ENCODE peak calls at places on chromosomes 6 and 20, in seven cellular contexts. One of them, this sample, is unnamed.

GRCh38 chr20:22901164-22901563 is 133.9 kb upstream of the SSTR4 start:
- DNase-seq in SK-N-SH: no peak
- DNase-seq in GM12878: no peak
- DNase-seq in HCT116: no peak
- DNase-seq in HepG2: no peak
- DNase-seq in Panc1: no peak
- DNase-seq in H1: no peak
- DNase-seq in this sample: no peak

GRCh38 chr6:68777956-68778355 is 142.9 kb downstream of the ADGRB3 start:
- DNase-seq in GM12878: no peak
- DNase-seq in H1: no peak
- DNase-seq in HCT116: no peak
- DNase-seq in HepG2: no peak
- DNase-seq in SK-N-SH: peak; percentile 36
- DNase-seq in Panc1: no peak
- DNase-seq in this sample: peak; percentile 57

GRCh38 chr20:63890201-63890576 is 4.7 kb upstream of the DNAJC5 start:
- DNase-seq in SK-N-SH: no peak
- DNase-seq in HCT116: no peak
- DNase-seq in Panc1: no peak
- DNase-seq in GM12878: no peak
- DNase-seq in HepG2: no peak
- DNase-seq in H1: no peak
- DNase-seq in this sample: no peak

GRCh38 chr6:137590684-137591083 is 96.5 kb upstream of the OLIG3 start:
- DNase-seq in SK-N-SH: no peak
- DNase-seq in Panc1: no peak
- DNase-seq in HepG2: no peak
- DNase-seq in HCT116: no peak
- DNase-seq in H1: no peak
- DNase-seq in GM12878: no peak
- DNase-seq in this sample: no peak

GRCh38 chr6:128036808-128037570 is 136.1 kb upstream of the THEMIS start:
- DNase-seq in GM12878: no peak
- DNase-seq in H1: no peak
- DNase-seq in HCT116: no peak
- DNase-seq in SK-N-SH: no peak
- DNase-seq in HepG2: no peak
- DNase-seq in Panc1: no peak
- DNase-seq in this sample: no peak

GRCh38 chr6:30682181-30683117 is 4.0 kb downstream of the PPP1R18 start:
- DNase-seq in GM12878: peak; percentile 70
- DNase-seq in HepG2: peak; percentile 50
- DNase-seq in Panc1: peak; percentile 52
- DNase-seq in SK-N-SH: peak; percentile 84
- DNase-seq in H1: no peak
- DNase-seq in HCT116: no peak
- DNase-seq in this sample: peak; percentile 92

GRCh38 chr20:61724376-61724775 is 341.3 kb downstream of the TAF4 start:
- DNase-seq in HepG2: peak; percentile 22
- DNase-seq in Panc1: no peak
- DNase-seq in GM12878: no peak
- DNase-seq in H1: peak; percentile 7
- DNase-seq in HCT116: no peak
- DNase-seq in SK-N-SH: no peak
- DNase-seq in this sample: peak; percentile 23

GRCh38 chr6:20620043-20620442 is 85.8 kb downstream of the CDKAL1 start:
- DNase-seq in SK-N-SH: no peak
- DNase-seq in Panc1: no peak
- DNase-seq in HepG2: no peak
- DNase-seq in H1: no peak
- DNase-seq in HCT116: no peak
- DNase-seq in GM12878: no peak
- DNase-seq in this sample: no peak

GRCh38 chr20:49478266-49478665 is 4.2 kb downstream of the KCNB1 start:
- DNase-seq in HepG2: no peak
- DNase-seq in SK-N-SH: no peak
- DNase-seq in HCT116: no peak
- DNase-seq in H1: no peak
- DNase-seq in GM12878: no peak
- DNase-seq in Panc1: no peak
- DNase-seq in this sample: no peak

GRCh38 chr6:107064579-107065065 is 36.6 kb downstream of the MTRES1 start:
- DNase-seq in SK-N-SH: no peak
- DNase-seq in GM12878: no peak
- DNase-seq in H1: no peak
- DNase-seq in Panc1: no peak
- DNase-seq in HepG2: peak; percentile 13
- DNase-seq in HCT116: no peak
- DNase-seq in this sample: no peak

GRCh38 chr6:56490994-56491393 is 151.7 kb downstream of the DST start:
- DNase-seq in SK-N-SH: no peak
- DNase-seq in HCT116: no peak
- DNase-seq in GM12878: no peak
- DNase-seq in Panc1: peak; percentile 79
- DNase-seq in HepG2: no peak
- DNase-seq in H1: no peak
- DNase-seq in this sample: no peak

GRCh38 chr6:134627707-134628106 is 309.8 kb upstream of the SGK1 start:
- DNase-seq in HCT116: no peak
- DNase-seq in HepG2: no peak
- DNase-seq in Panc1: no peak
- DNase-seq in H1: no peak
- DNase-seq in GM12878: no peak
- DNase-seq in SK-N-SH: no peak
- DNase-seq in this sample: no peak

DNA sequence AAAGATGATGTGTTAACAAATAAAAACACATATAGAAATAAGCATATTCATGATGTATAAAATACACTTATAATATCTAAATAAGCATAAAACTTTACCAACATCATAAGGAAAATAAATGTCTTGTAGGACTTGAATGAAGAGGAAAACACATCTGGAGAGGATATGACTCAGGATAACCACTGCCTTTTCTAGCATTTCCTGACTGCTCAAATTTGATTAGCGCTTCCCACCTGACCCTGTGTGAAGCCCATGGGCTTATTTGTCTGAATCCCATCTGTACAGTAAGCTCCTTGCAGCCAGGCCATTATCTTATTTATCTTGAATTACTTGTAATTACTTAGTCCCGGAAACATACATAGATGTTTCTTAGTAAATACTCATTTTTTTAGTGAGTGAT is 608.6 kb downstream of the COL12A1 start:
- DNase-seq in H1: no peak
- DNase-seq in HepG2: no peak
- DNase-seq in GM12878: no peak
- DNase-seq in Panc1: no peak
- DNase-seq in HCT116: no peak
- DNase-seq in SK-N-SH: no peak
- DNase-seq in this sample: no peak
- H3K4me3 ChIP-seq in H1: no peak overlapping the region
- H3K4me3 ChIP-seq in HepG2: no peak overlapping the region
- H3K4me3 ChIP-seq in GM12878: no peak overlapping the region
- H3K4me3 ChIP-seq in Panc1: no peak overlapping the region
- H3K4me3 ChIP-seq in HCT116: no peak overlapping the region
- H3K4me3 ChIP-seq in SK-N-SH: no peak overlapping the region
- H3K4me3 ChIP-seq in this sample: no peak overlapping the region

GRCh38 chr6:94270040-94270689 is 850.8 kb upstream of the EPHA7 start:
- DNase-seq in HepG2: no peak
- DNase-seq in SK-N-SH: no peak
- DNase-seq in GM12878: no peak
- DNase-seq in HCT116: no peak
- DNase-seq in H1: no peak
- DNase-seq in Panc1: no peak
- DNase-seq in this sample: no peak
- TF ChIP-seq SIN3A in HepG2: no peak
- TF ChIP-seq SIN3A in SK-N-SH: no peak
- TF ChIP-seq SIN3A in GM12878: no peak
- TF ChIP-seq SIN3A in HCT116: no peak
- TF ChIP-seq SIN3A in H1: no peak
- TF ChIP-seq SIN3A in Panc1: no peak
- TF ChIP-seq SIN3A in this sample: no peak

DNA sequence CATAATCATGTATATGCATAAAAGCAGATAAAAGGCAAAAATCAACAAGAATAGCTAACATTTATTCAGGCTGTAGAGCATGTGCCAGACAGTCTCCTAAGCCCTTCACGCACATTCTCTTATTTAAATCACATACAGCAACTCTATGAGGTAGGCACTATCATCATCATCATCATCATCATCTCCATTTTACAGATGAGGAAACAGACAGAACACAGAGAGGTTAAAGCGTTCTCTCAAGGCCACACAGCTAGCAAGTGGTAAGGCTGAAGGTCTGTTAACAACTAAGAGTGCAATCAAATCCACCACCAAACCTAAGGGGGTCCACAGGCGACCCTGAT is 857 bp upstream of the PLEKHG1 start:
- DNase-seq in Panc1: no peak
- DNase-seq in SK-N-SH: no peak
- DNase-seq in H1: no peak
- DNase-seq in GM12878: no peak
- DNase-seq in HepG2: no peak
- DNase-seq in HCT116: no peak
- DNase-seq in this sample: no peak
- H3K4me3 ChIP-seq in Panc1: no peak overlapping the region
- H3K4me3 ChIP-seq in SK-N-SH: no peak overlapping the region
- H3K4me3 ChIP-seq in H1: no peak overlapping the region
- H3K4me3 ChIP-seq in GM12878: no peak overlapping the region
- H3K4me3 ChIP-seq in HepG2: no peak overlapping the region
- H3K4me3 ChIP-seq in HCT116: peak overlapping the region; percentile 72
- H3K4me3 ChIP-seq in this sample: no peak overlapping the region

DNA sequence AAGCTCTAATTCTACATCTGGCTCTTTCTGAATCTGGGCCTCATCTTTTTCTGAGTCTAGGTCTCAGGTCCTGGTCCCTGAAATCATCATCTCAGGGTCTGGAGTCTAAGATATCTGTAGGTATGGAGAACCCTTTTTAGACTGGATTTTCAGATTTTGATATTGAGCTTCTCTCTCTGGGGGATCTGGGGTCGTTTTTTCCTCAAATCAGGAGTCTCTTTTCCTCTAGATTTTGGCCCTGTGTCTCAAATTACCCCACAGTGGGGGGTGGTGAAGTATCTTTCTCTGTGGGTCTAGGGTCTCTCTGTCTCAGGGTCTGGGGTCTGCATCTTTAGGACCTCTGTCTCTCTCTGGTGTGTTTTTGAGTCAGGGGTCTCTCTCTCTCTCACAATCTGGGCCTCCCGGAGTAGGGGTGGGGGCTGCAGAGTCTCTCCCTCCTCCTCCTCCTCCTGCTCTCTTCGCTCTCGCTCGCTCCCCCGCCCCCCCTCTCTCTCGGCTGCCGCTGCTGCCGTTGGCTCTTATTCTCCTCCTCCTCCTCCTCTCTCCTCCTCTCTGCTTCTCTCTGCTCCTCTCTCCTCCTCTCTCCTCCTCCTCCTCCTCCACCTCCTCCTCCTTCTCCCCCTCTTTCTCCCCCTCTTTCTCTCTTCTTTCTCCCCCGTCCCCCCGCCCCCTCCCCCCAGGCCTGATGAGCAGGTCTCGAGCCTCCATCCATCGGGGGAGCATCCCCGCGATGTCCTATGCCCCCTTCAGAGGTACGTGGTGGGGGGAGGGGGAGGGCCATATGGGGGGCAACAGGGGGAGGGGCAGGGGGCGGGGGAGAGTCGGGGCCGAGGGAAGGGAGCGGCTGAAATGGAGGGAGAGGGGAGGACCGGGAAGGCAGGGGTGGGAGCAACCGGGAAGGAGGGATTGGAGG is at the start of gene SYNGAP1:
- DNase-seq in HepG2: no peak
- DNase-seq in Panc1: no peak
- DNase-seq in H1: no peak
- DNase-seq in SK-N-SH: peak; percentile 67
- DNase-seq in GM12878: no peak
- DNase-seq in HCT116: no peak
- DNase-seq in this sample: no peak
- TF ChIP-seq SIN3A in HepG2: no peak
- TF ChIP-seq SIN3A in Panc1: no peak
- TF ChIP-seq SIN3A in H1: no peak
- TF ChIP-seq SIN3A in SK-N-SH: no peak
- TF ChIP-seq SIN3A in GM12878: no peak
- TF ChIP-seq SIN3A in HCT116: no peak
- TF ChIP-seq SIN3A in this sample: no peak

GRCh38 chr6:10146723-10147451 is 268.0 kb downstream of the TFAP2A start:
- DNase-seq in Panc1: no peak
- DNase-seq in HepG2: peak; percentile 44
- DNase-seq in SK-N-SH: peak; percentile 29
- DNase-seq in H1: no peak
- DNase-seq in HCT116: peak; percentile 40
- DNase-seq in GM12878: peak; percentile 8
- DNase-seq in this sample: peak; percentile 70
- H3K4me3 ChIP-seq in Panc1: peak overlapping the region; percentile 37
- H3K4me3 ChIP-seq in HepG2: peak overlapping the region; percentile 51
- H3K4me3 ChIP-seq in SK-N-SH: peak overlapping the region; percentile 42
- H3K4me3 ChIP-seq in H1: no peak overlapping the region
- H3K4me3 ChIP-seq in HCT116: peak overlapping the region; percentile 39
- H3K4me3 ChIP-seq in GM12878: peak overlapping the region; percentile 19
- H3K4me3 ChIP-seq in this sample: peak overlapping the region; percentile 19